ENCODE peak calls at places on chromosome 4, in six cellular contexts. W is SK-N-SH, I is K562, H is A549, P is GM12878, V is H1. M is an unnamed sample.

GRCh38 chr4:152148057-152148456 is 387.2 kb upstream of the GATB start:
- DNase-seq in W (no peak), I (no peak), H (no peak), P (no peak), V (no peak), M (no peak)

GRCh38 chr4:98027827-98028226 is 115.4 kb downstream of the STPG2 start:
- DNase-seq in W (no peak), I (no peak), H (peak; percentile 2), P (no peak), V (no peak), M (no peak)

GRCh38 chr4:87838207-87838606 is 5.4 kb downstream of the MEPE start:
- DNase-seq in W (no peak), I (no peak), H (peak; percentile 7), P (no peak), V (no peak), M (no peak)

GRCh38 chr4:3342182-3342854 is 49.5 kb downstream of the RGS12 start:
- DNase-seq in W (no peak), I (no peak), H (peak; percentile 14), P (no peak), V (no peak), M (peak; percentile 85)

GRCh38 chr4:82268050-82268825 is 105.6 kb downstream of the HNRNPD start:
- DNase-seq in W (peak; percentile 57), I (peak; percentile 29), H (peak; percentile 40), P (no peak), V (no peak), M (peak; percentile 51)

GRCh38 chr4:101315041-101315440 is 32.3 kb downstream of the PPP3CA start:
- DNase-seq in W (no peak), I (no peak), H (no peak), P (no peak), V (no peak), M (no peak)

GRCh38 chr4:87019898-87020297 is 85.1 kb downstream of the AFF1 start:
- DNase-seq in W (no peak), I (no peak), H (no peak), P (no peak), V (no peak), M (no peak)

GRCh38 chr4:120801171-120801758 is 121.3 kb downstream of the PRDM5 start:
- DNase-seq in W (peak; percentile 78), I (no peak), H (no peak), P (no peak), V (no peak), M (no peak)

GRCh38 chr4:101356928-101357327 is 9.6 kb upstream of the PPP3CA start:
- DNase-seq in W (peak; percentile 8), I (no peak), H (peak; percentile 28), P (no peak), V (no peak), M (peak; percentile 67)

GRCh38 chr4:25859429-25860148 is 3.2 kb downstream of the SEL1L3 start:
- DNase-seq in W (peak; percentile 31), I (no peak), H (no peak), P (no peak), V (no peak), M (no peak)

GRCh38 chr4:8765084-8765483 is 106.6 kb downstream of the HMX1 start:
- DNase-seq in W (no peak), I (no peak), H (no peak), P (no peak), V (no peak), M (no peak)

GRCh38 chr4:30616943-30617646 is 103.1 kb upstream of the PCDH7 start:
- DNase-seq in W (no peak), I (no peak), H (no peak), P (no peak), V (no peak), M (no peak)

GRCh38 chr4:184284336-184284690 is 66.6 kb upstream of the ENPP6 start:
- DNase-seq in W (no peak), I (peak; percentile 2), H (no peak), P (no peak), V (no peak), M (no peak)

GRCh38 chr4:7052923-7053715 is 9.9 kb downstream of the TADA2B start:
- DNase-seq in W (no peak), I (no peak), H (no peak), P (no peak), V (no peak), M (no peak)

GRCh38 chr4:30912098-30912719 is 192.0 kb downstream of the PCDH7 start:
- DNase-seq in W (no peak), I (no peak), H (no peak), P (no peak), V (no peak), M (no peak)

GRCh38 chr4:113106076-113106475 is 56.6 kb downstream of the ANK2 start:
- DNase-seq in W (peak; percentile 6), I (no peak), H (peak; percentile 2), P (no peak), V (no peak), M (peak; percentile 59)

GRCh38 chr4:158159054-158159717 is 13.6 kb downstream of the GASK1B start:
- DNase-seq in W (no peak), I (no peak), H (no peak), P (no peak), V (no peak), M (no peak)

GRCh38 chr4:183326853-183327252 is 4.6 kb upstream of the CLDN24 start:
- DNase-seq in W (no peak), I (no peak), H (no peak), P (no peak), V (no peak), M (peak; percentile 64)

GRCh38 chr4:152171556-152171955 is 364.3 kb downstream of the FBXW7 start:
- DNase-seq in W (no peak), I (no peak), H (no peak), P (no peak), V (no peak), M (no peak)

GRCh38 chr4:8908206-8908893 is 36.7 kb upstream of the HMX1 start:
- DNase-seq in W (peak; percentile 27), I (no peak), H (no peak), P (no peak), V (no peak), M (no peak)

GRCh38 chr4:8704632-8705031 is 112.1 kb downstream of the CPZ start:
- DNase-seq in W (no peak), I (no peak), H (no peak), P (no peak), V (no peak), M (no peak)

GRCh38 chr4:125316781-125317525 is 2.2 kb downstream of the FAT4 start:
- DNase-seq in W (peak; percentile 66), I (no peak), H (peak; percentile 21), P (no peak), V (no peak), M (no peak)

GRCh38 chr4:112348488-112349158 is 51.5 kb downstream of the ALPK1 start:
- DNase-seq in W (peak; percentile 57), I (no peak), H (peak; percentile 17), P (no peak), V (no peak), M (peak; percentile 65)

GRCh38 chr4:16617416-16617815 is 281.0 kb downstream of the LDB2 start:
- DNase-seq in W (no peak), I (no peak), H (no peak), P (no peak), V (no peak), M (no peak)

GRCh38 chr4:22508376-22508775 is 7.5 kb downstream of the ADGRA3 start:
- DNase-seq in W (no peak), I (no peak), H (no peak), P (no peak), V (no peak), M (no peak)

GRCh38 chr4:22501715-22502095 is 14.2 kb downstream of the ADGRA3 start:
- DNase-seq in W (no peak), I (no peak), H (no peak), P (no peak), V (no peak), M (no peak)

GRCh38 chr4:22502895-22503814 is 12.7 kb downstream of the ADGRA3 start:
- DNase-seq in W (no peak), I (no peak), H (no peak), P (no peak), V (no peak), M (no peak)

GRCh38 chr4:22500831-22501714 is 14.8 kb downstream of the ADGRA3 start:
- DNase-seq in W (no peak), I (no peak), H (peak; percentile 31), P (peak; percentile 28), V (no peak), M (no peak)

GRCh38 chr4:22504931-22505330 is 10.9 kb downstream of the ADGRA3 start:
- DNase-seq in W (no peak), I (no peak), H (no peak), P (no peak), V (no peak), M (no peak)
- TF ChIP-seq CHD2 in W (no peak), I (no peak), H (no peak), P (no peak), V (no peak), M (no peak)

GRCh38 chr4:165964591-165964990 is 91.6 kb downstream of the TLL1 start:
- DNase-seq in W (no peak), I (no peak), H (no peak), P (no peak), V (no peak), M (no peak)
- TF ChIP-seq CHD2 in W (no peak), I (no peak), H (no peak), P (no peak), V (no peak), M (no peak)

DNA sequence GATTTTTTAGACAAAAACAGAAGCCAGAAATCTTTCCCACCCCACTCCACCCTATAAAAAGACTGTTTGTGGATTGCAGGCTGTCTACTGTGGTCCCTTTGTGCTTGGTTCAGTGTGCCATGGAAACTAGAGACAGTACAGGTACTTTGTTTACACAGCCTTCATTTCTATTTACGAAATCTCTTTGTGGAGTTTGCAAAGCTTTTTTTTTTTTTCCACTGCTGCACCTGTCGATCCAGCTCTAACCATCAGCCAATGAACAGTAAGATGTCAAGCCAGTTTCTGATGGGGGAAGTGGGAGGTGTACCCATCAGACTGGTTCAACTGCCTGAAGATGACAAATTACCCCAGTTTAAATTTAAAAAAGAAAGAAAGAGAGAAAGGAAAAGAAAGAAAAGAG is 20.2 kb upstream of the LRBA start:
- DNase-seq in W (no peak), I (no peak), H (no peak), P (no peak), V (no peak), M (peak; percentile 41)
- TF ChIP-seq CHD2 in W (no peak), I (no peak), H (no peak), P (no peak), V (no peak), M (no peak)

GRCh38 chr4:70402762-70403161 is 5.0 kb downstream of the OPRPN start:
- DNase-seq in W (no peak), I (no peak), H (no peak), P (no peak), V (no peak), M (no peak)

GRCh38 chr4:70392057-70392776 is 5.5 kb upstream of the OPRPN start:
- DNase-seq in W (no peak), I (no peak), H (no peak), P (no peak), V (no peak), M (no peak)

GRCh38 chr4:70399319-70399718 is 1.6 kb downstream of the OPRPN start:
- DNase-seq in W (no peak), I (no peak), H (no peak), P (no peak), V (no peak), M (no peak)

DNA sequence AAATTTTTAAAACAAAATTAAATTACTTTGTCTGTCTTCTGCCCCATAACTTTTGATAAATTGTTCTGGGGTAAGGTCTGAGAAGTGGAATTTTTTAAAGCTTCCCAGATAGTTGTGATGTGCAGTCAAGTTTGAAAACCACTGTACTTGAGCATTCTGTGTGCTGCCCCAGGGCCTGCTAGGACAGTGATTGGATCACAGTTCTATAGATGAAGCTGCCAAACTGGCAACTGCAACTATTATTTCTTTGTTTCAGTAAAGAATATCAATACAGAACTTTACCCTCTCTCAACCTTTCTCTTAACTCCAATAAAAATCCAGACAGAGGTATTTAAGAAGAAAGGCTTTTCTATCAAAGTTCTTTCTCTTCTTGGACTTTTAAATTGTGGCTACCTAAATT is at the start of gene OPRPN:
- DNase-seq in W (no peak), I (no peak), H (no peak), P (no peak), V (no peak), M (no peak)
- TF ChIP-seq CHD2 in W (no peak), I (no peak), H (no peak), P (no peak), V (no peak), M (no peak)

M was measured in HepG2.